ENCODE peak calls at places on chromosomes 4 and X, in ten cellular contexts. I, N, U, J, V, Q, H, L, C and Y are unnamed samples.

GRCh38 chr4:39609454-39609911 is 29.2 kb downstream of the SMIM14 start:
- DNase-seq in Q (no peak), V (no peak), J (no peak), L (no peak), U (no peak), I (no peak), N (peak; percentile 42), C (no peak), H (no peak), Y (no peak)

GRCh38 chr4:152678841-152679240 is 956 bp downstream of the TMEM154 start:
- DNase-seq in V (peak; percentile 6), H (peak; percentile 16), J (no peak), N (peak; percentile 3), I (no peak), C (no peak), Q (no peak), L (no peak), U (no peak), Y (no peak)

GRCh38 chr4:182600836-182601235 is 316.4 kb downstream of the DCTD start:
- DNase-seq in L (no peak), H (no peak), U (no peak), V (no peak), N (no peak), C (no peak), J (no peak), Q (no peak), I (no peak), Y (no peak)

GRCh38 chrX:13287816-13288215 is 32.0 kb downstream of the ATXN3L start:
- DNase-seq in I (no peak), L (no peak), C (no peak), H (no peak), U (no peak), V (peak; percentile 46), J (no peak), N (peak; percentile 55), Q (peak; percentile 72), Y (no peak)

GRCh38 chr4:48727666-48728459 is 52.2 kb downstream of the FRYL start:
- DNase-seq in C (no peak), I (no peak), Q (no peak), L (no peak), U (no peak), H (no peak), J (no peak), V (no peak), N (no peak), Y (no peak)

GRCh38 chrX:130053236-130053635 is 57.1 kb downstream of the ELF4 start:
- DNase-seq in I (no peak), V (no peak), H (no peak), U (no peak), C (no peak), J (no peak), N (no peak), L (no peak), Q (no peak), Y (no peak)

GRCh38 chrX:17592117-17592516 is 145.2 kb upstream of the SCML1 start:
- DNase-seq in V (peak; percentile 28), I (no peak), N (peak; percentile 59), U (no peak), J (no peak), Q (peak; percentile 27), H (no peak), L (no peak), C (no peak), Y (no peak)

GRCh38 chrX:5876984-5877655 is 351.5 kb downstream of the NLGN4X start:
- DNase-seq in H (peak; percentile 31), J (no peak), I (no peak), V (no peak), Q (no peak), L (no peak), C (peak; percentile 25), U (no peak), N (peak; percentile 0), Y (no peak)

GRCh38 chrX:101745046-101745445 is 85.4 kb upstream of the ARMCX2 start:
- DNase-seq in Q (no peak), C (no peak), V (no peak), U (no peak), N (peak; percentile 2), H (no peak), L (no peak), I (no peak), J (no peak), Y (no peak)